ENCODE peak calls at places on chromosomes 3 and 15, in eight cellular contexts. O is EL; V is memory B cell; H is activated T-helper 1 cell treated with anti-CD3 and anti-CD28 coated beads, Interleukin-12 subunit alpha, Interleukin-12 subunit beta, Interleukin-2, Interleukin-4 antibody, amounts not matched to agents 30 ng/mL and 10 ng/mL and 1 ng/mL, durations not matched to agents 14 hours and 24 hours and 36 hours; Q is RPMI8226; S is activated CD4-positive, alpha-beta T cell treated with anti-CD3 and anti-CD28 coated beads, Interleukin-2, amount 50 U/mL, for 1 hour; K is HCT116; M is adrenal gland. U is an unnamed sample.

GRCh38 chr15:64430000-64430735 is 30.2 kb upstream of the ZNF609 start:
- DNase-seq in O (peak), V (no peak), H (peak), Q (peak), S (peak), K (no peak), M (peak), U (peak)

GRCh38 chr3:133944641-133945441 is 49.2 kb upstream of the RAB6B start:
- DNase-seq in O (peak), V (no peak), H (no peak), Q (peak), S (no peak), K (no peak), M (peak), U (peak)

GRCh38 chr15:88276821-88277220 is 20.3 kb upstream of the NTRK3 start:
- DNase-seq in O (no peak), V (no peak), H (no peak), Q (no peak), S (no peak), K (no peak), M (no peak), U (no peak)

GRCh38 chr15:72421484-72421883 is 23.4 kb downstream of the TMEM202 start:
- DNase-seq in O (no peak), V (no peak), H (no peak), Q (no peak), S (no peak), K (no peak), M (no peak), U (no peak)

GRCh38 chr3:66473637-66474036 is 27.2 kb downstream of the LRIG1 start:
- DNase-seq in O (peak), V (no peak), H (no peak), Q (no peak), S (no peak), K (no peak), M (no peak), U (peak)

GRCh38 chr3:34183114-34183513 is 384.7 kb downstream of the PDCD6IP start:
- DNase-seq in O (no peak), V (no peak), H (no peak), Q (no peak), S (no peak), K (no peak), M (no peak), U (no peak)

GRCh38 chr15:55588070-55588817 is at the start of gene PYGO1:
- DNase-seq in O (peak), V (peak), H (peak), Q (peak), S (peak), K (no peak), M (peak), U (peak)

GRCh38 chr3:9901967-9902366 is 681 bp upstream of the IL17RE start:
- DNase-seq in O (no peak), V (no peak), H (peak), Q (no peak), S (peak), K (no peak), M (no peak), U (no peak)

GRCh38 chr3:134078169-134078821 is 48.6 kb upstream of the SLCO2A1 start:
- DNase-seq in O (peak), V (no peak), H (no peak), Q (no peak), S (no peak), K (no peak), M (no peak), U (peak)

GRCh38 chr3:49416867-49417266 is 4.6 kb downstream of the TCTA start:
- DNase-seq in O (no peak), V (no peak), H (no peak), Q (no peak), S (no peak), K (no peak), M (no peak), U (no peak)

GRCh38 chr3:120052685-120053084 is 41.6 kb downstream of the GSK3B start:
- DNase-seq in O (no peak), V (no peak), H (no peak), Q (no peak), S (no peak), K (no peak), M (no peak), U (no peak)

GRCh38 chr3:124142389-124142970 is 150.6 kb upstream of the ROPN1 start:
- DNase-seq in O (no peak), V (no peak), H (no peak), Q (no peak), S (no peak), K (no peak), M (no peak), U (no peak)

GRCh38 chr3:24548278-24548677 is 53.6 kb upstream of the THRB start:
- DNase-seq in O (peak), V (no peak), H (no peak), Q (no peak), S (no peak), K (no peak), M (no peak), U (no peak)

GRCh38 chr3:38608086-38608775 is 41.3 kb downstream of the SCN5A start:
- DNase-seq in O (no peak), V (no peak), H (no peak), Q (no peak), S (no peak), K (no peak), M (no peak), U (no peak)

GRCh38 chr3:160376681-160377080 is 22.3 kb downstream of the IFT80 start:
- DNase-seq in O (no peak), V (no peak), H (no peak), Q (no peak), S (no peak), K (no peak), M (no peak), U (peak)

GRCh38 chr3:188415196-188415595 is 261.2 kb downstream of the LPP start:
- DNase-seq in O (peak), V (no peak), H (no peak), Q (no peak), S (no peak), K (no peak), M (no peak), U (no peak)

GRCh38 chr3:57545636-57546268 is 1.6 kb upstream of the DNAH12 start:
- DNase-seq in O (no peak), V (no peak), H (no peak), Q (no peak), S (no peak), K (no peak), M (peak), U (no peak)

GRCh38 chr15:78810377-78811123 is 714 bp downstream of the ADAMTS7 start:
- DNase-seq in O (peak), V (peak), H (no peak), Q (peak), S (no peak), K (no peak), M (peak), U (peak)

GRCh38 chr3:142850395-142851023 is 38.4 kb downstream of the PCOLCE2 start:
- DNase-seq in O (peak), V (no peak), H (no peak), Q (peak), S (no peak), K (peak), M (peak), U (peak)

GRCh38 chr15:45703670-45704328 is 69.0 kb downstream of the SQOR start:
- DNase-seq in O (no peak), V (no peak), H (no peak), Q (no peak), S (no peak), K (no peak), M (no peak), U (no peak)

GRCh38 chr15:65307978-65308377 is 3.5 kb downstream of the RNU5B-1 start:
- DNase-seq in O (no peak), V (no peak), H (no peak), Q (no peak), S (no peak), K (no peak), M (no peak), U (no peak)

GRCh38 chr3:155233213-155233612 is 60.3 kb downstream of the STRIT1 start:
- DNase-seq in O (peak), V (no peak), H (no peak), Q (peak), S (no peak), K (no peak), M (peak), U (peak)

GRCh38 chr15:96217983-96218382 is 112.5 kb upstream of the NR2F2 start:
- DNase-seq in O (no peak), V (no peak), H (no peak), Q (no peak), S (no peak), K (no peak), M (no peak), U (no peak)

GRCh38 chr3:141336672-141337522 is 31.4 kb upstream of the ZBTB38 start:
- DNase-seq in O (peak), V (no peak), H (no peak), Q (no peak), S (no peak), K (no peak), M (no peak), U (peak)

GRCh38 chr3:31176045-31176444 is 281.6 kb upstream of the GADL1 start:
- DNase-seq in O (no peak), V (no peak), H (no peak), Q (no peak), S (no peak), K (no peak), M (no peak), U (no peak)

GRCh38 chr3:64957639-64958038 is 269.8 kb upstream of the ADAMTS9 start:
- DNase-seq in O (no peak), V (no peak), H (no peak), Q (no peak), S (no peak), K (no peak), M (no peak), U (no peak)

GRCh38 chr3:87796137-87796899 is 262.5 kb downstream of the CGGBP1 start:
- DNase-seq in O (no peak), V (no peak), H (no peak), Q (no peak), S (no peak), K (no peak), M (no peak), U (no peak)

GRCh38 chr3:190013943-190014924 is 106.5 kb downstream of the P3H2 start:
- DNase-seq in O (no peak), V (no peak), H (no peak), Q (no peak), S (no peak), K (no peak), M (no peak), U (no peak)

GRCh38 chr3:38111696-38112377 is 25.1 kb downstream of the ACAA1 start:
- DNase-seq in O (no peak), V (no peak), H (no peak), Q (peak), S (no peak), K (no peak), M (peak), U (no peak)

GRCh38 chr3:40232626-40233025 is 76.9 kb upstream of the EIF1B start:
- DNase-seq in O (no peak), V (no peak), H (no peak), Q (no peak), S (no peak), K (no peak), M (no peak), U (no peak)

GRCh38 chr15:58443291-58443690 is 11.5 kb downstream of the LIPC start:
- DNase-seq in O (no peak), V (no peak), H (no peak), Q (no peak), S (no peak), K (no peak), M (no peak), U (no peak)

GRCh38 chr15:92074161-92074560 is 220.7 kb downstream of the SLCO3A1 start:
- DNase-seq in O (no peak), V (no peak), H (no peak), Q (no peak), S (no peak), K (no peak), M (no peak), U (no peak)

U was measured in GM03348.